ENCODE peak calls at places on chromosomes 7 and 10, in four cellular contexts. One of them, this sample, is unnamed.

GRCh38 chr7:30594055-30594539 is 581 bp upstream of the GARS1 start:
- DNase-seq in A549: peak
- DNase-seq in K562: peak
- DNase-seq in HEK293T: peak
- DNase-seq in this sample: peak

GRCh38 chr10:68471063-68471585 is 649 bp downstream of the DNA2 start:
- DNase-seq in A549: no peak
- DNase-seq in K562: no peak
- DNase-seq in HEK293T: no peak
- DNase-seq in this sample: no peak

GRCh38 chr10:124085680-124086079 is 7.7 kb downstream of the CHST15 start:
- DNase-seq in K562: no peak
- DNase-seq in A549: no peak
- DNase-seq in HEK293T: no peak
- DNase-seq in this sample: no peak

GRCh38 chr10:129542589-129542988 is 75.5 kb downstream of the MGMT start:
- DNase-seq in K562: no peak
- DNase-seq in A549: no peak
- DNase-seq in HEK293T: no peak
- DNase-seq in this sample: no peak

GRCh38 chr10:62919776-62920175 is 103.6 kb upstream of the EGR2 start:
- DNase-seq in K562: no peak
- DNase-seq in HEK293T: no peak
- DNase-seq in A549: no peak
- DNase-seq in this sample: no peak

GRCh38 chr7:47873767-47874166 is 74.5 kb downstream of the PKD1L1 start:
- DNase-seq in HEK293T: no peak
- DNase-seq in K562: no peak
- DNase-seq in A549: peak
- DNase-seq in this sample: peak

GRCh38 chr10:129833366-129833765 is 130.7 kb downstream of the EBF3 start:
- DNase-seq in A549: no peak
- DNase-seq in HEK293T: no peak
- DNase-seq in K562: no peak
- DNase-seq in this sample: no peak

GRCh38 chr10:86261933-86262665 is 104.5 kb downstream of the GRID1 start:
- DNase-seq in HEK293T: peak
- DNase-seq in A549: peak
- DNase-seq in K562: peak
- DNase-seq in this sample: no peak

GRCh38 chr10:61452229-61452651 is 941 bp downstream of the TMEM26 start:
- DNase-seq in K562: no peak
- DNase-seq in HEK293T: no peak
- DNase-seq in A549: no peak
- DNase-seq in this sample: no peak

GRCh38 chr10:80700760-80701444 is 163.2 kb downstream of the SH2D4B start:
- DNase-seq in HEK293T: no peak
- DNase-seq in K562: no peak
- DNase-seq in A549: no peak
- DNase-seq in this sample: no peak

GRCh38 chr7:96084880-96085551 is 236.9 kb downstream of the SLC25A13 start:
- DNase-seq in A549: no peak
- DNase-seq in HEK293T: no peak
- DNase-seq in K562: no peak
- DNase-seq in this sample: peak

GRCh38 chr7:148400101-148400500 is 190.5 kb upstream of the C7orf33 start:
- DNase-seq in A549: no peak
- DNase-seq in HEK293T: no peak
- DNase-seq in K562: no peak
- DNase-seq in this sample: no peak

GRCh38 chr10:90007226-90007625 is 305.8 kb downstream of the KIF20B start:
- DNase-seq in HEK293T: no peak
- DNase-seq in K562: no peak
- DNase-seq in A549: no peak
- DNase-seq in this sample: no peak

DNA sequence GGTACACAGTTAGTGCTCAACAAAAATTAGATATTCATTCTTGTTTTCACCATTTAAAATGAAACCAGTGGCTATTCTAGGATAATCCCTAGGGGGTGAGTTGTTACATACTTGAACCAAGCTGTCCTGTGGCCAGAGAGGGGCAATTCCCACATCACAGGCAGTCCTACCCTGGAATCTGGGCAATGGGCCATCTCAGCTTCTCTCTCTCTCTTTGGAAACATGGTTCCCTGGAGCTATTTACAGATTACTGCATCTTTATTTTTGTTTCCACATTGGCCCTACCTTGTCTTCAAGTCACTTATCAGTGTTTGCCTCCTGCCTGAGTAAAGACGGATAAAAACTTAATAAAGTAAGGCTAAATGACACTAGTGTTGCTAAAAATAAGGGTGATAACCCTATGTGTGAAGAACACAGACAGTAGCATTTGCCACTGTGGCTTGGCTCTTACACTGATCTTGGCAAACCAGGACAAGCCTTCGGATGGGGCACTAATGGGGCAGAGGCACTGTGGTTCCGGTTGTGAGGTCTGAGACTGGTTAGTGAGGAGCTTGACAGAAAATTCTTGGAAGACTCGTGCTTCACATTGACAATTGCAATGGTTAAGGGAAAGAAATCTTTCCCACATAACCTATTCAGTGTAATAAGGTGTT is 228.2 kb downstream of the GFRA1 start:
- DNase-seq in A549: no peak
- DNase-seq in K562: no peak
- DNase-seq in HEK293T: no peak
- DNase-seq in this sample: no peak
- TF ChIP-seq BHLHE40 in A549: no peak
- TF ChIP-seq BHLHE40 in K562: no peak
- TF ChIP-seq BHLHE40 in HEK293T: no peak
- TF ChIP-seq BHLHE40 in this sample: no peak

GRCh38 chr7:138565451-138566114 is 105.5 kb downstream of the TRIM24 start:
- DNase-seq in A549: no peak
- DNase-seq in HEK293T: no peak
- DNase-seq in K562: no peak
- DNase-seq in this sample: peak
- TF ChIP-seq BHLHE40 in A549: no peak
- TF ChIP-seq BHLHE40 in HEK293T: no peak
- TF ChIP-seq BHLHE40 in K562: no peak
- TF ChIP-seq BHLHE40 in this sample: no peak

GRCh38 chr7:73973091-73973490 is 54.9 kb upstream of the ELN start:
- DNase-seq in HEK293T: no peak
- DNase-seq in A549: no peak
- DNase-seq in K562: no peak
- DNase-seq in this sample: no peak
- TF ChIP-seq BHLHE40 in HEK293T: no peak
- TF ChIP-seq BHLHE40 in A549: no peak
- TF ChIP-seq BHLHE40 in K562: no peak
- TF ChIP-seq BHLHE40 in this sample: no peak

DNA sequence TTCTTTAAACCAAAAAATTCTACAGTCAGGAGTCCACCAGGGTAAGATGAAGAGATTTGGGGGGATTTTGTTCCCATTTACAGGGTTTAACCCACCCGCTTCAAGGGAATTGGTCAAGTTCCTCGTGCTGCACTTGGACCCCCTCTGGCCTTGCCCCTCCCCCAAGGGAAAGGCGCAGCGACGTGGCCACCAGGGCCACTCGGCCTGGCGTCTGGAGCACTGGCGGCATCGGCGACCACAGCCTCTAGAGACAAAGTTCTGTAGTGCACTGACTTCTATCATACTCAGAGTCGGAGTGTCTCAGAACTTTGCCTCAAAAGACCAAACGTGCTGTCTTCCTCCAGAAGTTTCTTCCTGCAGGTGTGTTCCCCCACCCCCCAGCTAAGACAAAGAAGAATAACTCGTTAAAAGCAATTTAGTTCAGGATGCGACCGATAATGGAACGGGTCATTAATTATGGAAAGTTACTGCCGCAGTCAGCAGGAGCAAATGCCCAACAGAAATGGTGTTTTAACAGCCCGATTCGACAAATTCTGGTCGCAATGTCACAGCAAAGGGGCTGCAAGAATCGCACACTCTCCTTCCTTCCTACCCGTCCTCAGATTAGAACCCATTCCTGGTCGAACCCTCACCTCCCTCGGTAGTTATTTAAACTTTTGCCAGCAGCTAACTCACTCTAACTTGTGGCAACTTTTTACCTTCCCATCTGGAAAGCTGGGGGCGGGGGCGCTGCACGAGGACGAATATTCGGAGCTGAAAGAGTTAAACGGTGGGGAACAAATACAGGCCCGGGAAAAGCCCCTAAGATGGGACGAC is 202.1 kb upstream of the NFE2L3 start:
- DNase-seq in K562: peak
- DNase-seq in HEK293T: peak
- DNase-seq in A549: no peak
- DNase-seq in this sample: no peak
- TF ChIP-seq BHLHE40 in K562: no peak
- TF ChIP-seq BHLHE40 in HEK293T: no peak
- TF ChIP-seq BHLHE40 in A549: no peak
- TF ChIP-seq BHLHE40 in this sample: no peak

GRCh38 chr10:98344589-98345038 is 70.4 kb downstream of the PYROXD2 start:
- DNase-seq in K562: no peak
- DNase-seq in A549: no peak
- DNase-seq in HEK293T: no peak
- DNase-seq in this sample: peak
- TF ChIP-seq BHLHE40 in K562: no peak
- TF ChIP-seq BHLHE40 in A549: no peak
- TF ChIP-seq BHLHE40 in HEK293T: no peak
- TF ChIP-seq BHLHE40 in this sample: peak